ENCODE peak calls at places on chromosomes 6 and 20, in ten cellular contexts. S is endothelial cell of umbilical vein; I is heart left ventricle; W is memory B cell; J is right lobe of liver; C is heart right ventricle; E is SW480; L is stimulated activated naive B cell treated with anti-CD40 and anti-IgM and Interleukin-4, amounts not matched to agents 10 μg/mL and 1 μg/mL and 100 μg/mL, for 72 hours; Z is activated T-cell treated with anti-CD3 and anti-CD28 coated beads for 1 hour; K is activated CD4-positive, alpha-beta T cell treated with anti-CD3 and anti-CD28 coated beads, Interleukin-2, amount 50 U/mL, for 24 hours. V is an unnamed sample.

GRCh38 chr20:434661-435419 is 26.7 kb downstream of the RBCK1 start:
- DNase-seq in L (no peak), E (no peak), W (no peak), Z (no peak), J (peak), C (no peak), K (no peak), I (no peak), S (no peak), V (no peak)

GRCh38 chr6:137099689-137100398 is 55.1 kb upstream of the IL20RA start:
- DNase-seq in W (peak), I (no peak), J (no peak), Z (no peak), L (peak), C (no peak), S (no peak), K (no peak), E (no peak), V (no peak)

GRCh38 chr6:34182751-34183531 is 37.1 kb upstream of the GRM4 start:
- DNase-seq in W (peak), E (no peak), S (no peak), Z (peak), L (peak), I (no peak), J (no peak), K (peak), C (no peak), V (no peak)

GRCh38 chr6:52598123-52598823 is 21.4 kb upstream of the TRAM2 start:
- DNase-seq in S (peak), E (peak), J (peak), Z (no peak), L (peak), W (peak), C (peak), I (peak), K (no peak), V (peak)

GRCh38 chr6:112571886-112572285 is 224.8 kb downstream of the RFPL4B start:
- DNase-seq in E (no peak), I (no peak), K (no peak), S (no peak), J (no peak), C (no peak), L (no peak), W (no peak), Z (no peak), V (peak)

GRCh38 chr6:134373282-134373922 is 55.5 kb upstream of the SGK1 start:
- DNase-seq in L (peak), E (no peak), S (peak), J (no peak), K (no peak), W (peak), C (no peak), I (peak), Z (no peak), V (peak)

GRCh38 chr20:33518071-33518470 is 28.2 kb downstream of the CBFA2T2 start:
- DNase-seq in K (no peak), I (no peak), L (no peak), E (no peak), C (no peak), J (no peak), S (peak), W (no peak), Z (no peak), V (no peak)

GRCh38 chr20:63070301-63070625 is 63.5 kb upstream of the BHLHE23 start:
- DNase-seq in C (no peak), Z (no peak), L (no peak), J (peak), K (no peak), W (no peak), S (no peak), E (no peak), I (no peak), V (no peak)